ENCODE peak calls at places on chromosome 18, in five cellular contexts. M is activated T-cell treated with anti-CD3 and anti-CD28 coated beads for 1 hour; Z is stimulated activated CD8-positive, alpha-beta memory T cell treated with anti-CD3 and anti-CD28 coated beads, Interleukin-4, amount 100 ng/mL, for 1 hour; C is SK-N-MC; W is T-helper 1 cell. L is an unnamed sample.

GRCh38 chr18:37537868-37538525 is 27.6 kb downstream of the CELF4 start:
- DNase-seq in M (peak), Z (no peak), C (no peak), W (no peak), L (peak)

GRCh38 chr18:60676807-60677206 is 304.2 kb upstream of the MC4R start:
- DNase-seq in M (no peak), Z (no peak), C (no peak), W (no peak), L (no peak)

GRCh38 chr18:31245820-31246219 is 72.1 kb upstream of the DSG1 start:
- DNase-seq in M (no peak), Z (no peak), C (no peak), W (no peak), L (no peak)

GRCh38 chr18:75068682-75069435 is 140.1 kb downstream of the PTGR3 start:
- DNase-seq in M (no peak), Z (no peak), C (no peak), W (no peak), L (no peak)

GRCh38 chr18:7571626-7572025 is 4.5 kb downstream of the PTPRM start:
- DNase-seq in M (no peak), Z (no peak), C (no peak), W (no peak), L (no peak)

GRCh38 chr18:21741511-21742322 is 1.1 kb downstream of the MIB1 start:
- DNase-seq in M (peak), Z (no peak), C (no peak), W (peak), L (peak)

GRCh38 chr18:12686100-12686499 is 16.4 kb downstream of the CEP76 start:
- DNase-seq in M (no peak), Z (no peak), C (no peak), W (no peak), L (no peak)

GRCh38 chr18:63559567-63560491 is 17.7 kb downstream of the SERPINB12 start:
- DNase-seq in M (no peak), Z (no peak), C (no peak), W (no peak), L (no peak)

GRCh38 chr18:78080761-78081160 is 831.1 kb downstream of the GALR1 start:
- DNase-seq in M (no peak), Z (no peak), C (no peak), W (no peak), L (no peak)